ENCODE peak calls at places on chromosomes 11 and 22, in five cellular contexts. B is CD8-positive, alpha-beta T cell; Y is body of pancreas; U is mammary epithelial cell; W is stomach. R is an unnamed sample.

GRCh38 chr11:27625347-27625912 is 74.8 kb downstream of the BDNF start:
- DNase-seq in B (no peak), Y (no peak), U (no peak), W (no peak), R (no peak)

GRCh38 chr11:10158461-10158860 is 135.6 kb downstream of the SBF2 start:
- DNase-seq in B (no peak), Y (no peak), U (peak), W (no peak), R (no peak)

GRCh38 chr11:27705873-27706820 is 5.9 kb upstream of the BDNF start:
- DNase-seq in B (no peak), Y (peak), U (no peak), W (no peak), R (no peak)

GRCh38 chr11:11608783-11609232 is 13.0 kb downstream of the GALNT18 start:
- DNase-seq in B (no peak), Y (no peak), U (peak), W (no peak), R (no peak)

GRCh38 chr11:107953506-107953905 is 25.3 kb downstream of the RAB39A start:
- DNase-seq in B (no peak), Y (no peak), U (no peak), W (no peak), R (no peak)

GRCh38 chr11:29310706-29311342 is 706.0 kb downstream of the KCNA4 start:
- DNase-seq in B (no peak), Y (no peak), U (peak), W (no peak), R (no peak)

GRCh38 chr11:95705485-95706124 is 84.0 kb downstream of the FAM76B start:
- DNase-seq in B (peak), Y (peak), U (peak), W (peak), R (peak)

GRCh38 chr11:13329670-13330401 is 52.2 kb downstream of the BMAL1 start:
- DNase-seq in B (no peak), Y (no peak), U (peak), W (peak), R (no peak)

GRCh38 chr11:23944939-23945338 is 551.9 kb upstream of the LUZP2 start:
- DNase-seq in B (no peak), Y (no peak), U (no peak), W (no peak), R (no peak)

GRCh38 chr11:68406318-68407313 is 53.9 kb upstream of the PPP6R3 start:
- DNase-seq in B (no peak), Y (no peak), U (no peak), W (peak), R (no peak)

GRCh38 chr11:11010624-11011127 is 152.8 kb upstream of the ZBED5 start:
- DNase-seq in B (no peak), Y (peak), U (peak), W (peak), R (no peak)

GRCh38 chr11:73262851-73263495 is 9.2 kb upstream of the P2RY6 start:
- DNase-seq in B (no peak), Y (no peak), U (peak), W (no peak), R (no peak)

GRCh38 chr22:25780673-25781072 is 38.7 kb downstream of the MYO18B start:
- DNase-seq in B (no peak), Y (no peak), U (no peak), W (no peak), R (no peak)

GRCh38 chr11:66863428-66864125 is 6.7 kb downstream of the LRFN4 start:
- DNase-seq in B (no peak), Y (no peak), U (no peak), W (no peak), R (no peak)

GRCh38 chr11:2655834-2656622 is 43.8 kb downstream of the KCNQ1OT1 start:
- DNase-seq in B (no peak), Y (peak), U (peak), W (no peak), R (no peak)

GRCh38 chr11:101436511-101437142 is 147.2 kb downstream of the TRPC6 start:
- DNase-seq in B (no peak), Y (peak), U (peak), W (peak), R (no peak)

GRCh38 chr11:69878927-69879733 is 59.9 kb upstream of the FGF3 start:
- DNase-seq in B (no peak), Y (peak), U (no peak), W (no peak), R (no peak)

GRCh38 chr11:71999813-72000590 is 1.3 kb downstream of the IL18BP start:
- DNase-seq in B (no peak), Y (no peak), U (no peak), W (no peak), R (no peak)

GRCh38 chr11:72307439-72307838 is 63.5 kb upstream of the PHOX2A start:
- DNase-seq in B (no peak), Y (no peak), U (no peak), W (no peak), R (no peak)

GRCh38 chr22:19704355-19705015 is 9.8 kb upstream of the SEPTIN5 start:
- DNase-seq in B (no peak), Y (no peak), U (no peak), W (no peak), R (no peak)

GRCh38 chr11:68402355-68403031 is 58.1 kb upstream of the PPP6R3 start:
- DNase-seq in B (no peak), Y (no peak), U (no peak), W (no peak), R (no peak)

GRCh38 chr22:26892401-26893033 is 235.1 kb downstream of the MIAT start:
- DNase-seq in B (no peak), Y (peak), U (peak), W (peak), R (no peak)

GRCh38 chr11:62593434-62594044 is 2.2 kb upstream of the TUT1 start:
- DNase-seq in B (peak), Y (peak), U (peak), W (peak), R (peak)

GRCh38 chr11:20112291-20113146 is 47.8 kb downstream of the DBX1 start:
- DNase-seq in B (no peak), Y (peak), U (peak), W (peak), R (peak)

GRCh38 chr22:46054091-46054877 is 77.3 kb upstream of the WNT7B start:
- DNase-seq in B (peak), Y (peak), U (peak), W (peak), R (peak)

GRCh38 chr22:49010901-49011300 is 816.8 kb downstream of the BRD1 start:
- DNase-seq in B (no peak), Y (no peak), U (no peak), W (peak), R (peak)

GRCh38 chr11:84886344-84886743 is 740.8 kb downstream of the DLG2 start:
- DNase-seq in B (no peak), Y (no peak), U (no peak), W (no peak), R (no peak)

GRCh38 chr11:69840371-69841169 is 21.4 kb upstream of the FGF3 start:
- DNase-seq in B (no peak), Y (peak), U (peak), W (no peak), R (no peak)

DNA sequence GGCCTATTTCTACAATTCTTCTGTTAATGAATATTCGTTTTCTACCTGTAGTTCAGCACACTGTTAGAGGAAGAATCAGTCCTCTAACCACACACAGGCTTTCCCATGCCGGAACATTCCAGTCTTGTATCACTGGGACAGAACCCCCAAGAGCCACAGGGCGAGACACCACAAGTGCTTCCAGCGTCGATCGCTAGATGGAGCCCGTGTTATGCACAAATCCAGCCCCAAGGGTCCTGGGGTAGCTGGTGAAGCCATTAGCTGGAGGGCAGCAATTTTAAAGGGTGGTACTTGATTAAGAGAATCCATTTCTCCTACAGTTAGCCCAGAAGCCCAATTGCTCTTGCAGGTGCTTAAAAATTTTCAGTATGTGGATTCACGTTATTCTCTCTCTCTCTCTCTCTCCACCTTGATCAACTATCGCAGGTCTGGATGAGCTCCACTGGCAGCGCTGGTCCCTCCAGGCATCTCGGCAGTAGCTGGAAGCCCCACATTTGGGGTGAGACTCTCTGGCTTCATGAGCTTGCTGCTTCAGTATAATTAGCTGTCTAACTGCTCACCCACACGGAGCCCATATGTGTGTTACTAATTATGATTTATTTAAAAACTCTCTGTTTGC is 148.2 kb upstream of the SNX19 start:
- DNase-seq in B (no peak), Y (peak), U (peak), W (peak), R (peak)
- TF ChIP-seq CTCF in B (no peak), Y (peak), U (peak), W (no peak), R (peak)

GRCh38 chr11:46916251-46916650 is 2.1 kb downstream of the LRP4 start:
- DNase-seq in B (no peak), Y (no peak), U (no peak), W (no peak), R (no peak)
- H3K27ac ChIP-seq in B (no peak), Y (no peak), U (peak), W (peak), R (peak)

GRCh38 chr11:34585870-34586654 is 34.8 kb upstream of the EHF start:
- DNase-seq in B (no peak), Y (no peak), U (peak), W (no peak), R (no peak)

GRCh38 chr11:34586655-34587281 is 34.1 kb upstream of the EHF start:
- DNase-seq in B (no peak), Y (no peak), U (no peak), W (no peak), R (no peak)

GRCh38 chr11:34588023-34588422 is 32.9 kb upstream of the EHF start:
- DNase-seq in B (no peak), Y (no peak), U (no peak), W (no peak), R (no peak)

GRCh38 chr11:34588701-34589100 is 32.2 kb upstream of the EHF start:
- DNase-seq in B (no peak), Y (no peak), U (no peak), W (no peak), R (no peak)

DNA sequence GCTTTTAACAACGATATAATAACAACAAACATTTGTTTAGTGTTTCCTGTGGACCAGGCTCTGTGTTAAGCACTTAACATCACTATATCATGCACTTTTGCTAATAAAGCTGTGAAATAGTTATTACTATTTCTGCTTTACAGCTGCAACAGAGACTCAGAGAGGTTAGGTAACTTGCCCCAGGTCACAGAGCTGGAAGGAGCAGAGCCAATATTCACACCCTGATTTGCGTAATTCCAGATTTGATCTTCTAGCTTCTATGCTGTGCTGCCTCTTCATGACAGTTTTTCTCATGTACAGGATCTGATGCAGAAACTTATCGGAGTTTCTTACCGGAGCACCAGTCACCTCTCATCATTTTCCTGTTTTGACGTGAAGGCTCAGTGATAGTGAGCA is 33.6 kb upstream of the EHF start:
- DNase-seq in B (no peak), Y (no peak), U (no peak), W (no peak), R (no peak)
- H3K4me3 ChIP-seq in B (no peak), Y (no peak), U (no peak), W (no peak), R (no peak)

DNA sequence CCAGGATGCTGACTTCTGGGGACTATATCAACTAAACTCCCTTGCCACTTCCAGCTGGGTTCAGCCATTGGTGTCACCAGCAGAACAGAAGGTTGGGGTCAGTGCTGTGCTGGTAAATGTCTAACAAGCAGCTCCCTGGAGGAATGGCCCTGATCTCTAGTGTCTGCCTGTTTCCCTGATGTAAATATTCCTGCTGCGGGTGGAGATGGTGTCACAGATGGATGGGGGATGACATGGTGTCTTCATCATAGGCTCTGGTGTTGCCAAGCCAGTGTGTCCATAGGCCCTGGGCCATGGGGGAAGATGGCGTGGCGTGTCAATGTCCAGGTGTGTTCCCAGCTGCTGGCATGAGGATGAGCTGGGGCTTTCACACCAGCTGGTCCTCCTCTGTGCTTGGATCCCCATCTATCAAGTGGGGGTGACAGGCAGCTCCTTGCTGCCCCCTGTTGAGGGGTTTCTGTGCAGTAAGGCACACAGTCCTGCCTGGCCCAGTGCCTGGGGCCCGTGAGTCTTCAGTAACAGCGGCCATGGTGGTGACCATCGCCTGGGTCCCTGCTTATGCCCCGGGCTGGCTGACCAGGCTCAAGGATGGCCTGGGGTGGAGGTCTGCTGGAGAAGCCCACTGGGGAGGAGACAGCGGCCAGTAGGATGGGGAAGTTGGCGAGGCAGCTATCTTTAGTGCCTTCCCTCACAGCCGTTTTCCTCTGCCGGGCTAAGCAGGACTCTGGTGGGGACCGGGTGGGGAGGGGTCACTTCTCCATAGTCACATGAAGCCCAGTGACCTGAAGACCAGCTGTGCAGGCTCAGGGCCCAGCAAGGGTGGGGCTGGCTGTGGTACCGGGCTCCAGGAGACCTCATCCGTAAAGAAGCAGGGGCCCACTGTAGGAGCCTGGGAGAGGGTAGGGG is 12.7 kb downstream of the RPL3 start:
- DNase-seq in B (peak), Y (no peak), U (no peak), W (peak), R (no peak)
- TF ChIP-seq CTCF in B (no peak), Y (no peak), U (peak), W (no peak), R (no peak)

DNA sequence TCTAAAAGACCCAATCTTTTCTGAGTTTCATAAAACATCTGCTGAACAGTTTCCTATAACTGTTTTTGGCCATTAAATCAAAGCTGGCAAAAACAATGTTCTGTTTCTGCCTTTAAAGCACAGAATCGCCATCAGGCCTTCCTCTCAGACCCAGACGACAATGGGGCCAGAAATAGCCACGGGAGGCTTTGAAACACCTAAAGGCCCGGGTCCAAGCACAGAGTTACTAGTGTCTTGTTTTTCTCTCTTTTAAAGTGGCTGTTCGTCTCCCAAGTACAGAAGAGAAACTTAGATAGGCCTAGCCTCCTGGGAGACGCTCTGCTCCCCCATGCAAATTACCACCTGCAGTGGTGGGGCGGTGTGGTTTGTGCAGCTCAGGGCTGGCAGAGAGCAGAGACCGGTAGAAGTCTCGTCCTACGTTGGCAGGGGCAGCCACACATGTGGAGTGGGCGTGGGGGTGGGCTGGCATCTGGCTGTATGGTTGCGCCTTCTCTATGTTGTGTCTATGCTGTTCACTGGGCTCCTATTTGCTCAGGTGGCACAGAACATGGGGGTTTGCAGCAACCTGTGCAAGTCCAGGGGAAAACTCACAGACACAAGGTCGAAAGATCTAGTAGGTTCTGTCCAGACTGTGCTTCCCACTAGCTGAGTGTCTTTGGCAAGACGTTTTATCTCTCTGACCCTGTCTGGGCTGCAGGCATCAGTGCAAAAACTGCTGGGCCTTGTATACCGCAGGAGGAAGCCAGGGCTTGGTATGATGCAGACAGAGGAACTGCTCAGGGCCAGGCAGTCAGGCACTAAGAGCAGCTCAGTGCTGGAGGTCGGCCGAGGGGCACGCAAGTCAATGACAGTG is 23.6 kb upstream of the ETS1 start:
- DNase-seq in B (peak), Y (no peak), U (no peak), W (no peak), R (no peak)
- H3K27ac ChIP-seq in B (peak), Y (no peak), U (no peak), W (peak), R (no peak)

GRCh38 chr22:37425800-37426531 is 1.3 kb downstream of the ELFN2 start:
- DNase-seq in B (no peak), Y (no peak), U (peak), W (no peak), R (no peak)

GRCh38 chr22:37426532-37427127 is 649 bp downstream of the ELFN2 start:
- DNase-seq in B (no peak), Y (no peak), U (no peak), W (no peak), R (no peak)

GRCh38 chr22:37423283-37423682 is 4.0 kb downstream of the ELFN2 start:
- DNase-seq in B (no peak), Y (no peak), U (no peak), W (no peak), R (no peak)

GRCh38 chr22:37427128-37427710 is at the start of gene ELFN2:
- DNase-seq in B (no peak), Y (peak), U (no peak), W (peak), R (no peak)

DNA sequence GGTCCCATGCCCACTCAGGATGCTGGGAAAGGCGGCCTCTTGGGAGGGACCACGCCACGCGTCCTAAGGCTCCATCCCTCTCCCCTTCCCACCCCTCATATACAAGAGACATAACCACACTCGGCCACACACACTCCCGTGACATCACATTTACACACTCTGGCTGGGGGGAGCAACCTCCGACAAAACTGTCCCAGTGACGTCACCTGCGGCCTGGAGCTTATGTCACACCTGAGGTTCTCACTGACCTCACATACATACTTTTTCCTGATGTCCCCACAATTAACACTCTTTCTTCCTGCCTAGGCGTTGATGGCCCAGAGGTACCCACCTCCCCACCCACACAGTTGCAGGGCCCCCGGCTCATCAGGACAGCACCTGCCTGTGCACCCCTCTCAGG is 1.9 kb downstream of the ELFN2 start:
- DNase-seq in B (no peak), Y (no peak), U (no peak), W (no peak), R (no peak)
- H3K4me3 ChIP-seq in B (no peak), Y (no peak), U (no peak), W (no peak), R (peak)

R was measured in dorsolateral prefrontal cortex.